ENCODE peak calls at places on chromosomes 3 and 15, in six cellular contexts. One of them, this sample, is unnamed.

GRCh38 chr3:13827256-13827655 is 52.6 kb downstream of the WNT7A start:
- DNase-seq in left ventricle myocardium inferior: no peak
- DNase-seq in tibial artery: no peak
- DNase-seq in brain microvascular endothelial cell: no peak
- DNase-seq in IMR-90: no peak
- DNase-seq in AG04450: no peak
- DNase-seq in this sample: no peak

GRCh38 chr15:44101944-44102343 is 93.1 kb downstream of the FRMD5 start:
- DNase-seq in brain microvascular endothelial cell: peak
- DNase-seq in AG04450: peak
- DNase-seq in left ventricle myocardium inferior: no peak
- DNase-seq in tibial artery: no peak
- DNase-seq in IMR-90: peak
- DNase-seq in this sample: peak

GRCh38 chr3:187288176-187288893 is 3.2 kb downstream of the MASP1 start:
- DNase-seq in left ventricle myocardium inferior: no peak
- DNase-seq in IMR-90: no peak
- DNase-seq in AG04450: no peak
- DNase-seq in tibial artery: no peak
- DNase-seq in brain microvascular endothelial cell: no peak
- DNase-seq in this sample: no peak

GRCh38 chr3:120418866-120419490 is 31.8 kb downstream of the FSTL1 start:
- DNase-seq in AG04450: no peak
- DNase-seq in tibial artery: no peak
- DNase-seq in brain microvascular endothelial cell: peak
- DNase-seq in left ventricle myocardium inferior: peak
- DNase-seq in IMR-90: no peak
- DNase-seq in this sample: no peak

GRCh38 chr3:46564190-46565112 is 1.7 kb downstream of the LRRC2 start:
- DNase-seq in IMR-90: no peak
- DNase-seq in tibial artery: no peak
- DNase-seq in brain microvascular endothelial cell: no peak
- DNase-seq in left ventricle myocardium inferior: peak
- DNase-seq in AG04450: no peak
- DNase-seq in this sample: peak

GRCh38 chr3:136994772-136995516 is 37.2 kb downstream of the IL20RB start:
- DNase-seq in brain microvascular endothelial cell: peak
- DNase-seq in tibial artery: peak
- DNase-seq in IMR-90: peak
- DNase-seq in AG04450: no peak
- DNase-seq in left ventricle myocardium inferior: peak
- DNase-seq in this sample: no peak

GRCh38 chr3:11457126-11457525 is 184.9 kb downstream of the ATG7 start:
- DNase-seq in tibial artery: no peak
- DNase-seq in left ventricle myocardium inferior: no peak
- DNase-seq in IMR-90: peak
- DNase-seq in brain microvascular endothelial cell: no peak
- DNase-seq in AG04450: no peak
- DNase-seq in this sample: no peak

GRCh38 chr15:90138071-90138833 is 36.0 kb upstream of the IDH2 start:
- DNase-seq in AG04450: no peak
- DNase-seq in brain microvascular endothelial cell: no peak
- DNase-seq in left ventricle myocardium inferior: peak
- DNase-seq in tibial artery: no peak
- DNase-seq in IMR-90: no peak
- DNase-seq in this sample: no peak

GRCh38 chr15:49046113-49046883 is at the start of gene SECISBP2L:
- DNase-seq in brain microvascular endothelial cell: peak
- DNase-seq in AG04450: peak
- DNase-seq in IMR-90: peak
- DNase-seq in tibial artery: peak
- DNase-seq in left ventricle myocardium inferior: peak
- DNase-seq in this sample: peak

GRCh38 chr15:70974004-70974832 is 81.6 kb downstream of the LRRC49 start:
- DNase-seq in brain microvascular endothelial cell: peak
- DNase-seq in IMR-90: peak
- DNase-seq in left ventricle myocardium inferior: no peak
- DNase-seq in tibial artery: no peak
- DNase-seq in AG04450: peak
- DNase-seq in this sample: no peak

GRCh38 chr15:92000709-92001108 is 147.2 kb downstream of the SLCO3A1 start:
- DNase-seq in AG04450: no peak
- DNase-seq in IMR-90: no peak
- DNase-seq in left ventricle myocardium inferior: no peak
- DNase-seq in tibial artery: no peak
- DNase-seq in brain microvascular endothelial cell: no peak
- DNase-seq in this sample: no peak

GRCh38 chr15:57033715-57034439 is 115.4 kb downstream of the TCF12 start:
- DNase-seq in brain microvascular endothelial cell: no peak
- DNase-seq in tibial artery: no peak
- DNase-seq in IMR-90: no peak
- DNase-seq in left ventricle myocardium inferior: no peak
- DNase-seq in AG04450: no peak
- DNase-seq in this sample: no peak

GRCh38 chr3:127796045-127796720 is 26.1 kb downstream of the MGLL start:
- DNase-seq in tibial artery: no peak
- DNase-seq in AG04450: no peak
- DNase-seq in left ventricle myocardium inferior: no peak
- DNase-seq in IMR-90: no peak
- DNase-seq in brain microvascular endothelial cell: no peak
- DNase-seq in this sample: no peak

GRCh38 chr3:16398542-16399126 is 114.9 kb downstream of the RFTN1 start:
- DNase-seq in tibial artery: no peak
- DNase-seq in brain microvascular endothelial cell: no peak
- DNase-seq in IMR-90: no peak
- DNase-seq in AG04450: no peak
- DNase-seq in left ventricle myocardium inferior: no peak
- DNase-seq in this sample: no peak

GRCh38 chr3:113746955-113747718 is at the start of gene ATP6V1A:
- DNase-seq in left ventricle myocardium inferior: peak
- DNase-seq in IMR-90: no peak
- DNase-seq in brain microvascular endothelial cell: no peak
- DNase-seq in AG04450: no peak
- DNase-seq in tibial artery: peak
- DNase-seq in this sample: peak

GRCh38 chr3:138696661-138697370 is 88.2 kb downstream of the FAIM start:
- DNase-seq in AG04450: no peak
- DNase-seq in brain microvascular endothelial cell: no peak
- DNase-seq in tibial artery: no peak
- DNase-seq in IMR-90: no peak
- DNase-seq in left ventricle myocardium inferior: no peak
- DNase-seq in this sample: no peak

GRCh38 chr15:77808077-77808476 is 175.4 kb upstream of the LINGO1 start:
- DNase-seq in IMR-90: no peak
- DNase-seq in brain microvascular endothelial cell: no peak
- DNase-seq in AG04450: no peak
- DNase-seq in tibial artery: no peak
- DNase-seq in left ventricle myocardium inferior: no peak
- DNase-seq in this sample: no peak

GRCh38 chr3:114519415-114519814 is 225.6 kb downstream of the TIGIT start:
- DNase-seq in tibial artery: no peak
- DNase-seq in IMR-90: peak
- DNase-seq in left ventricle myocardium inferior: no peak
- DNase-seq in AG04450: peak
- DNase-seq in brain microvascular endothelial cell: peak
- DNase-seq in this sample: no peak

DNA sequence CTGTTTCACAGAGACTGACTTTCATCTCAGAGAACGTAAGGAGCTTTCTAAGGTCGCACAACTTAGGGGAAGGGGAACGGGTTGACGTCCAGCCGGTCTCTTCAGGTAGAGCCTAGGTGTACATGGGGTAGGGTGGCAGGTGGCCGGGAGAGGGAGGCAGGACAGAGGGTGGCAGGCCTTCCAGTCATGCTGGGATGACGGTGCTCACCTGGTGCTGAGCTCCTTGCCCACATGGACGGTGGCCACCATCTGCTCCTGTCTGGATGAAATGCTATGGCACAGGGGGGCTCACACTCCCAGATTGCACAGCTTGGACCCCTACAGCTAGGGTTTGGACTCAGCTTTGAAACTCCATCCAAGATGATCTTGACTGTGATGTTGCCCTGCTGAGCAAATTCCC is 144.5 kb downstream of the ATP10A start:
- DNase-seq in IMR-90: no peak
- DNase-seq in tibial artery: peak
- DNase-seq in left ventricle myocardium inferior: no peak
- DNase-seq in brain microvascular endothelial cell: no peak
- DNase-seq in AG04450: no peak
- DNase-seq in this sample: no peak
- H3K4me3 ChIP-seq in IMR-90: no peak
- H3K4me3 ChIP-seq in tibial artery: peak
- H3K4me3 ChIP-seq in left ventricle myocardium inferior: no peak
- H3K4me3 ChIP-seq in brain microvascular endothelial cell: no peak
- H3K4me3 ChIP-seq in AG04450: no peak
- H3K4me3 ChIP-seq in this sample: no peak

DNA sequence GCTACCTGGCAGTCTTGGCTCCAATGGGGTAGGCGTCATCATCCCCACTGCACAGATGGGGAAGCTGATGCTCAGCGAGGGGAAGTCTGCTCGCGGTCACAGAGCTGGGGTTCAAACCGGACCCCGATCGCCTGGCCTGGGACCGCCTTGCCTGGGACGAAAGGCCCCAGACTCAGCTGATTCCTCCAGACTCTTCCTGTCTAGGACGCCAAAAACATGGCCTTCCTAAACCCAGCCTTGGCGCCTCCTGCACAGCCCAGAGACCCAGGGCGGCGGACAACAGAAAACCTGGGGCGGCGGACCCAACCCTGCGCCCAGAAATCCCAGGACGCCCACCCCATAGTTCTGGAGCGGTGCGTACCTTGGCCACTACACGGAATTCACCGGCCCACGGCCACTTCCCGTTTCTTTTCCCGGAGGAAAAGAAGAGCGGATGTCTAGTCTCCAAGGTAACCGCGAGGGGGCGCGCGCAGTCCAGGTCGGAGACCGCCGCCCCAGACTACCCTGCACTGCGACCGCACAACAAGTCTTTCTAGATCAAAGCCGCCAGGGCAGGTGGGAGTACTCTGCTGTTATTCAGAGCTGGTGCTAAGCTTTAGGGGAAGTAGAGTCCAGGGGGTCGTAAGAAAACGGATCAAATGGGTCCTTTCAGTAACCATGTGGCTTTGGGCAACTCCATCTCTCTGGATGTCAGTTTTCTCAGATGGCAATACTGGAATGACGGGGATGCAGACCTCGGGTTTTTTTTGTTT is 4.9 kb upstream of the IL17RD start:
- DNase-seq in left ventricle myocardium inferior: peak
- DNase-seq in IMR-90: peak
- DNase-seq in tibial artery: peak
- DNase-seq in brain microvascular endothelial cell: peak
- DNase-seq in AG04450: peak
- DNase-seq in this sample: peak
- H3K27ac ChIP-seq in left ventricle myocardium inferior: no peak
- H3K27ac ChIP-seq in IMR-90: no peak
- H3K27ac ChIP-seq in tibial artery: no peak
- H3K27ac ChIP-seq in brain microvascular endothelial cell: no peak
- H3K27ac ChIP-seq in AG04450: no peak
- H3K27ac ChIP-seq in this sample: no peak

GRCh38 chr3:71117572-71118247 is 465.8 kb downstream of the FOXP1 start:
- DNase-seq in brain microvascular endothelial cell: no peak
- DNase-seq in AG04450: no peak
- DNase-seq in IMR-90: peak
- DNase-seq in left ventricle myocardium inferior: no peak
- DNase-seq in tibial artery: no peak
- DNase-seq in this sample: no peak
- H3K4me3 ChIP-seq in brain microvascular endothelial cell: no peak
- H3K4me3 ChIP-seq in AG04450: no peak
- H3K4me3 ChIP-seq in IMR-90: no peak
- H3K4me3 ChIP-seq in left ventricle myocardium inferior: no peak
- H3K4me3 ChIP-seq in tibial artery: no peak
- H3K4me3 ChIP-seq in this sample: no peak

GRCh38 chr3:183698760-183699159 is 1.2 kb downstream of the YEATS2 start:
- DNase-seq in IMR-90: peak
- DNase-seq in left ventricle myocardium inferior: no peak
- DNase-seq in AG04450: no peak
- DNase-seq in brain microvascular endothelial cell: no peak
- DNase-seq in tibial artery: no peak
- DNase-seq in this sample: no peak
- H3K27ac ChIP-seq in IMR-90: peak
- H3K27ac ChIP-seq in left ventricle myocardium inferior: peak
- H3K27ac ChIP-seq in AG04450: no peak
- H3K27ac ChIP-seq in brain microvascular endothelial cell: peak
- H3K27ac ChIP-seq in tibial artery: peak
- H3K27ac ChIP-seq in this sample: no peak

DNA sequence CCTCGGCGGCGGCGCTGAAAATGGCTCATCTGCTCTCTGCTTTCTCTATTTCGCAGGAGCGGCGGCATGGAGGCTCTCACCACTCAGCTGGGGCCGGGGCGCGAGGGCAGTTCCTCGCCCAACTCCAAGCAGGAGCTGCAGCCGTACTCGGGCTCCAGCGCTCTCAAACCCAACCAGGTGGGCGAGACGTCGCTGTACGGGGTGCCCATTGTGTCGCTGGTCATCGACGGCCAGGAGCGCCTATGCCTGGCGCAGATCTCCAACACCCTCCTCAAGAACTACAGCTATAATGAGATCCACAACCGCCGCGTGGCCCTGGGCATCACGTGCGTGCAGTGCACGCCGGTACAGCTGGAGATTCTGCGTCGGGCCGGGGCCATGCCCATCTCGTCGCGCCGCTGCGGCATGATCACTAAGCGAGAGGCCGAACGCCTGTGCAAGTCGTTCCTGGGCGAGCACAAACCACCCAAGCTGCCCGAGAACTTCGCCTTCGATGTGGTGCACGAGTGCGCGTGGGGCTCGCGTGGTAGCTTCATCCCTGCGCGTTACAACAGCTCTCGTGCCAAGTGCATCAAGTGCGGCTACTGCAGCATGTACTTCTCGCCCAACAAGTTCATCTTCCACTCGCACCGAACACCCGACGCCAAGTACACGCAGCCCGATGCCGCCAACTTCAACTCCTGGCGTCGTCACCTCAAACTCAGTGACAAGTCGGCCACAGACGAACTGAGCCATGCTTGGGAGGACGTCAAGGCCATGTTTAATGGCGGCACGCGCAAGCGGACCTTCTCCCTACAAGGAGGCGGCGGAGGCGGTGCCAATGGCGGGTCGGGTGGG is 789 bp downstream of the SKOR1 start:
- DNase-seq in AG04450: no peak
- DNase-seq in IMR-90: no peak
- DNase-seq in brain microvascular endothelial cell: no peak
- DNase-seq in tibial artery: peak
- DNase-seq in left ventricle myocardium inferior: no peak
- DNase-seq in this sample: no peak
- H3K4me3 ChIP-seq in AG04450: no peak
- H3K4me3 ChIP-seq in IMR-90: no peak
- H3K4me3 ChIP-seq in brain microvascular endothelial cell: no peak
- H3K4me3 ChIP-seq in tibial artery: peak
- H3K4me3 ChIP-seq in left ventricle myocardium inferior: peak
- H3K4me3 ChIP-seq in this sample: no peak

DNA sequence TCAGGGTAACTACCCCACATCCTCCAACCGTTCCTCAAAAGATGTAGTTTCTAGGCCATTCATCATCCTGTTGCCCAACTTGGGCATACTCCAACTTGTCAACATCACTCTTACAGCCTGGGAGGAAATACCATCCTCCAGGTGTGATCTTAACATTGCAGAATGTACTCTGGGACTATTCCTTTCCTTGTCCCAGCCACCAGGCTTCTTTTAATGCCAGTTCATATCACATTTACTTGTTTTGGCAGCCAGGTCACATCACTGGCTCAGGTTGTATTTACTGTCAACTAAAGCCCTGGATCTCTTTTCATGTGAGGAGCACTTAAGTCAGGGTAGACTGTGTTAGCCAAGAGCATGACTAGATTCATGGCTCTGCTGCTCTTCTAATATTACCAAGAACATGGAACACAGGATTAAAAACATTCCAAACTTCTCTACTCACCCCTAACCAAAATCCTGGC is 4.0 kb upstream of the DENND6A start:
- DNase-seq in left ventricle myocardium inferior: no peak
- DNase-seq in IMR-90: peak
- DNase-seq in AG04450: no peak
- DNase-seq in tibial artery: no peak
- DNase-seq in brain microvascular endothelial cell: no peak
- DNase-seq in this sample: no peak
- H3K27ac ChIP-seq in left ventricle myocardium inferior: peak
- H3K27ac ChIP-seq in IMR-90: no peak
- H3K27ac ChIP-seq in AG04450: no peak
- H3K27ac ChIP-seq in tibial artery: no peak
- H3K27ac ChIP-seq in brain microvascular endothelial cell: no peak
- H3K27ac ChIP-seq in this sample: no peak

This sample was measured in SJSA1.